ENCODE peak calls at places on chromosome 3, in five cellular contexts. R is T-helper 17 cell; I is AML-193; V is CD4-positive, alpha-beta T cell; Z is posterior cingulate gyrus. O is an unnamed sample.

GRCh38 chr3:48398701-48399386 is 26.8 kb downstream of the FBXW12 start:
- DNase-seq in R (no peak), I (no peak), V (no peak), Z (no peak), O (no peak)

GRCh38 chr3:64122476-64122875 is 99.2 kb upstream of the PSMD6 start:
- DNase-seq in R (no peak), I (no peak), V (no peak), Z (no peak), O (no peak)

GRCh38 chr3:142946861-142947260 is 16.6 kb downstream of the PAQR9 start:
- DNase-seq in R (no peak), I (no peak), V (no peak), Z (no peak), O (no peak)

GRCh38 chr3:81728766-81729544 is 32.5 kb downstream of the GBE1 start:
- DNase-seq in R (no peak), I (no peak), V (no peak), Z (no peak), O (no peak)

GRCh38 chr3:127684871-127685707 is 12.3 kb downstream of the ABTB1 start:
- DNase-seq in R (no peak), I (no peak), V (no peak), Z (peak; percentile 5), O (no peak)

GRCh38 chr3:105327662-105328337 is 38.9 kb upstream of the ALCAM start:
- DNase-seq in R (no peak), I (no peak), V (no peak), Z (no peak), O (no peak)

GRCh38 chr3:139835830-139836655 is 98.9 kb upstream of the CLSTN2 start:
- DNase-seq in R (no peak), I (no peak), V (no peak), Z (no peak), O (no peak)

GRCh38 chr3:134753999-134754742 is 40.9 kb upstream of the EPHB1 start:
- DNase-seq in R (no peak), I (no peak), V (no peak), Z (no peak), O (peak; percentile 3)

GRCh38 chr3:194890086-194890485 is 204.4 kb downstream of the FAM43A start:
- DNase-seq in R (no peak), I (no peak), V (no peak), Z (no peak), O (no peak)

GRCh38 chr3:102183186-102183585 is 251.6 kb upstream of the ZPLD1 start:
- DNase-seq in R (no peak), I (no peak), V (no peak), Z (no peak), O (no peak)

GRCh38 chr3:176799675-176800074 is 397.6 kb downstream of the TBL1XR1 start:
- DNase-seq in R (no peak), I (no peak), V (no peak), Z (no peak), O (no peak)

GRCh38 chr3:38297947-38298711 is 16.0 kb downstream of the SLC22A14 start:
- DNase-seq in R (no peak), I (peak; percentile 60), V (no peak), Z (no peak), O (peak; percentile 4)

GRCh38 chr3:129231331-129232119 is 17.9 kb upstream of the COPG1 start:
- DNase-seq in R (no peak), I (no peak), V (no peak), Z (no peak), O (no peak)

GRCh38 chr3:13375464-13375863 is 44.7 kb downstream of the NUP210 start:
- DNase-seq in R (no peak), I (no peak), V (no peak), Z (no peak), O (no peak)

GRCh38 chr3:4163006-4163405 is 140.2 kb upstream of the SETMAR start:
- DNase-seq in R (no peak), I (no peak), V (no peak), Z (no peak), O (no peak)

GRCh38 chr3:89367166-89367565 is 259.7 kb downstream of the EPHA3 start:
- DNase-seq in R (no peak), I (no peak), V (no peak), Z (no peak), O (no peak)

GRCh38 chr3:186151077-186151971 is 42.4 kb upstream of the ETV5 start:
- DNase-seq in R (no peak), I (no peak), V (no peak), Z (no peak), O (no peak)

GRCh38 chr3:54138937-54139547 is 16.7 kb downstream of the CACNA2D3 start:
- DNase-seq in R (no peak), I (no peak), V (no peak), Z (no peak), O (no peak)

GRCh38 chr3:71064976-71065763 is 518.4 kb downstream of the FOXP1 start:
- DNase-seq in R (peak; percentile 64), I (peak; percentile 55), V (peak; percentile 59), Z (peak; percentile 46), O (no peak)